ENCODE peak calls at places on chromosomes 5 and 9, in five cellular contexts. N, O, T, A and V are unnamed samples.

GRCh38 chr9:22044583-22044982 is 35.5 kb upstream of the CDKN2B start:
- DNase-seq in N (no peak), O (no peak), T (no peak), A (peak), V (peak)

GRCh38 chr5:141758316-141758965 is 76.4 kb upstream of the ARAP3 start:
- DNase-seq in N (no peak), O (no peak), T (no peak), A (no peak), V (no peak)

GRCh38 chr5:117590944-117591343 is 1016.3 kb upstream of the SEMA6A start:
- DNase-seq in N (peak), O (no peak), T (peak), A (no peak), V (no peak)

GRCh38 chr5:138974227-138975063 is 99.3 kb upstream of the LRRTM2 start:
- DNase-seq in N (no peak), O (peak), T (no peak), A (no peak), V (no peak)

GRCh38 chr5:171862624-171863023 is 77.0 kb downstream of the SMIM23 start:
- DNase-seq in N (no peak), O (no peak), T (no peak), A (no peak), V (no peak)

GRCh38 chr9:112361602-112362001 is 18.3 kb upstream of the HSDL2 start:
- DNase-seq in N (peak), O (no peak), T (peak), A (no peak), V (no peak)

GRCh38 chr5:51625224-51625968 is 242.1 kb downstream of the ISL1 start:
- DNase-seq in N (no peak), O (no peak), T (no peak), A (no peak), V (no peak)

GRCh38 chr9:21334603-21334968 is 618 bp downstream of the KLHL9 start:
- DNase-seq in N (no peak), O (no peak), T (no peak), A (no peak), V (no peak)

GRCh38 chr5:132237141-132237540 is 9.5 kb upstream of the P4HA2 start:
- DNase-seq in N (no peak), O (peak), T (no peak), A (no peak), V (no peak)

GRCh38 chr5:41869150-41869738 is 981 bp downstream of the OXCT1 start:
- DNase-seq in N (peak), O (peak), T (no peak), A (no peak), V (no peak)

GRCh38 chr5:144203750-144204596 is 33.3 kb downstream of the KCTD16 start:
- DNase-seq in N (peak), O (no peak), T (peak), A (peak), V (no peak)

GRCh38 chr5:96614110-96614691 is 48.0 kb upstream of the CAST start:
- DNase-seq in N (peak), O (no peak), T (peak), A (peak), V (peak)

GRCh38 chr5:138032028-138032571 is 779 bp downstream of the FAM13B start:
- DNase-seq in N (peak), O (peak), T (no peak), A (no peak), V (no peak)

DNA sequence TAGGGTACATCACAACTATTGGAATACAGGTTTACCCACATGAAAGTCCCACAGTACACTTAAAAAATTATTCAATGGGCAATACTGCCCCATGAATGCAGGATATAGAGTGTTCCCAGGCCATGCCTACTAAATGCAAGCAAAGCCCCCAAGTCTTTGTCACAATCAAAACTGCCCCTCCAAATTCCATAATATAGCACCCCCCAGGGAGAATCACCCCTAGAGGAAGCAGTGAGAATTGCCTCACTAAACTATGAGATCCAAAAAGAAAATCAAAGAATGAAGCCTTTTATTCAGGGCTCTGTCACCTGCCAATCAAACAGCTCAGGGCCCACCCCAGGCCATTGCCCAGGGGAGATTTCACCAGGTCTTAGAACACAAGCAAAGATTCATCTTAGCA is 90.8 kb downstream of the ATPSCKMT start:
- DNase-seq in N (no peak), O (no peak), T (no peak), A (no peak), V (no peak)
- TF ChIP-seq CTCF in N (peak), O (no peak), T (peak), A (no peak), V (no peak)

GRCh38 chr9:109779711-109780452 is at the start of gene PALM2AKAP2:
- DNase-seq in N (peak), O (peak), T (no peak), A (no peak), V (no peak)
- H3K4me3 ChIP-seq in N (no peak), O (peak), T (no peak), A (peak), V (peak)

DNA sequence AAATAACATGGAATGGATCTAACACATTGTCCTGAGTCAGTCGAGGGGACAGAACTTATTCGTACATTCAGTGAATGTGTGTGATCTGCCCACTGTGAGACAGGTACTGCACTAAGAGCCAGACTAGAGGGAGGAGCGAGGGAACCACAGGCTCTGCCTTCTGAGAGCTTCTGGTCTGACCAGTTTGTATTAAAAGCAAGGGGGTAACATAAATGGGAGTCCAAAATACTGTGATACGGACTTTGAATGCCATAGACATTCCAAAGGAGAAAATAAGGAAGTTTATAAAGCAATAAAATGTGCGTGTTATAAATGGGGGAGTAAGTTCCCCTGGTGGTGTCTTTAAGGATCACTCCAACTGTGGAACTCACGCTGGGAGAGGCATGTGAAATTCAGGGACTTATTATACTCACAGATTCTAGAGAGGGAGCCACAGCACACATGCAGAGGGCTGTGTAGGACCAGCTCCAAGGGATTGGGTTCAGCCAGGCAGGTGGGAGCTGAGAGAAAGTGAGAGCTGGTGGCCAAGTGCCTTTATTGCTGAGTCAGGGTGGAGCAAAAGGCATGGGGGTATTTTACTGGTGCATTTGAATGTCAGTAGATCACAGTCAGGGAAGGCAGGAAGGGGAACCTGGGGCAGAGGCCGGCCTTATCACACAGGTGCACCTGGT is 186.5 kb upstream of the WWC1 start:
- DNase-seq in N (no peak), O (no peak), T (no peak), A (no peak), V (no peak)
- TF ChIP-seq CTCF in N (no peak), O (no peak), T (peak), A (peak), V (peak)

GRCh38 chr9:70043689-70044449 is at the start of gene MAMDC2:
- DNase-seq in N (no peak), O (peak), T (no peak), A (no peak), V (no peak)

GRCh38 chr9:70044450-70045307 is 1.0 kb downstream of the MAMDC2 start:
- DNase-seq in N (no peak), O (peak), T (no peak), A (no peak), V (no peak)

GRCh38 chr9:70040506-70040905 is 3.1 kb upstream of the MAMDC2 start:
- DNase-seq in N (no peak), O (no peak), T (no peak), A (no peak), V (no peak)

GRCh38 chr9:70043285-70043684 is 363 bp upstream of the MAMDC2 start:
- DNase-seq in N (no peak), O (no peak), T (no peak), A (no peak), V (no peak)

GRCh38 chr9:70042461-70043215 is 1.0 kb upstream of the MAMDC2 start:
- DNase-seq in N (no peak), O (no peak), T (no peak), A (no peak), V (no peak)
- H3K4me3 ChIP-seq in N (no peak), O (peak), T (no peak), A (no peak), V (no peak)

GRCh38 chr9:36961568-36962360 is 72.3 kb downstream of the PAX5 start:
- DNase-seq in N (no peak), O (peak), T (no peak), A (no peak), V (no peak)

GRCh38 chr9:36964791-36965190 is 69.3 kb downstream of the PAX5 start:
- DNase-seq in N (no peak), O (peak), T (no peak), A (no peak), V (no peak)

GRCh38 chr9:36962721-36963120 is 71.3 kb downstream of the PAX5 start:
- DNase-seq in N (no peak), O (peak), T (no peak), A (no peak), V (no peak)

GRCh38 chr9:36961051-36961450 is 73.0 kb downstream of the PAX5 start:
- DNase-seq in N (no peak), O (peak), T (no peak), A (no peak), V (no peak)

GRCh38 chr9:36963356-36963755 is 70.7 kb downstream of the PAX5 start:
- DNase-seq in N (no peak), O (peak), T (no peak), A (no peak), V (no peak)
- TF ChIP-seq CTCF in N (no peak), O (no peak), T (no peak), A (no peak), V (no peak)

GRCh38 chr9:126614088-126614454 is 343 bp downstream of the LMX1B start:
- DNase-seq in N (no peak), O (no peak), T (no peak), A (no peak), V (no peak)

GRCh38 chr9:126613656-126614055 is at the start of gene LMX1B:
- DNase-seq in N (no peak), O (no peak), T (peak), A (no peak), V (no peak)

GRCh38 chr9:126615251-126615790 is 1.6 kb downstream of the LMX1B start:
- DNase-seq in N (peak), O (no peak), T (no peak), A (no peak), V (no peak)

GRCh38 chr9:126615791-126616447 is 2.2 kb downstream of the LMX1B start:
- DNase-seq in N (no peak), O (no peak), T (no peak), A (no peak), V (no peak)

GRCh38 chr9:126614455-126615248 is 924 bp downstream of the LMX1B start:
- DNase-seq in N (no peak), O (no peak), T (no peak), A (no peak), V (no peak)
- H3K4me3 ChIP-seq in N (no peak), O (peak), T (peak), A (no peak), V (no peak)

GRCh38 chr5:178196413-178196812 is 7.9 kb upstream of the HNRNPAB start:
- DNase-seq in N (no peak), O (peak), T (no peak), A (no peak), V (no peak)

GRCh38 chr5:178199581-178200434 is 4.5 kb upstream of the HNRNPAB start:
- DNase-seq in N (no peak), O (no peak), T (no peak), A (no peak), V (no peak)

GRCh38 chr5:178194026-178194425 is 6.9 kb upstream of the GMCL2 start:
- DNase-seq in N (no peak), O (peak), T (no peak), A (no peak), V (no peak)

GRCh38 chr5:178198706-178199105 is 5.6 kb upstream of the HNRNPAB start:
- DNase-seq in N (no peak), O (peak), T (no peak), A (no peak), V (no peak)

DNA sequence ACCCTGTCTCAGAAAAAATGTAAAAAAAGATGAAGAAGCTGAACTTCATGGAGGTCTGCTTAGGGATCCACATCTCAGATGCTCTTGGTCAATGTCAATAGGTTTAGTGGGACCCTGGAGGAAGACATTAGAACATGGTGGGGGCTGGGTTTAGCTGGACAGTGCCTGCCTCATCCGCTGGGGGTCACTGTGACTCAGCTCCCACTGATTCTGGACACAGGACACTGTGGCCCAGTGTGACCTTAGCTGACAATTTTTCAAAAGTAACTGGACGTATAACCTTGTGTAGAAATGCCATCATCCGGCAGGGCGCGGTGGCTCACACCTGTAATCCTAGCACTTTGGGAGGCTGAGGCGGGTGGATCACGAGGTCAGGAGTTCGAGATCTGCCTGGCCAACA is 7.3 kb upstream of the HNRNPAB start:
- DNase-seq in N (no peak), O (no peak), T (no peak), A (no peak), V (no peak)
- TF ChIP-seq CTCF in N (peak), O (peak), T (peak), A (peak), V (peak)